ENCODE peak calls at places on chromosomes 3 and 15, in nine cellular contexts. X is amniotic stem cell; O is activated naive CD8-positive, alpha-beta T cell treated with anti-CD3 and anti-CD28 coated beads, Interleukin-2, amount 50 U/mL, for 16 hours; Y is AG08396; Q is fibroblast of lung; I is stimulated activated CD4-positive, alpha-beta T cell treated with anti-CD3 and anti-CD28 coated beads, Interleukin-4, amount 100 ng/mL, for 48 hours; R is fibroblast of the conjunctiva; N is activated effector memory CD4-positive, alpha-beta T cell treated with anti-CD3 and anti-CD28 coated beads, Interleukin-2, amount 50 U/mL, for 16 hours; D is NCI-H345. B is an unnamed sample.

GRCh38 chr3:50227390-50228183 is 8.4 kb upstream of the GNAI2 start:
- DNase-seq in X (peak), O (peak), Y (peak), Q (peak), I (peak), R (peak), N (peak), D (peak), B (peak)

GRCh38 chr3:62939707-62940106 is 64.5 kb upstream of the CADPS start:
- DNase-seq in X (no peak), O (no peak), Y (no peak), Q (no peak), I (no peak), R (no peak), N (no peak), D (no peak), B (no peak)

GRCh38 chr3:188779537-188779936 is 392.2 kb upstream of the TPRG1 start:
- DNase-seq in X (no peak), O (no peak), Y (no peak), Q (peak), I (no peak), R (no peak), N (no peak), D (no peak), B (peak)

GRCh38 chr3:127984241-127984975 is 67.8 kb upstream of the SEC61A1 start:
- DNase-seq in X (peak), O (no peak), Y (no peak), Q (peak), I (no peak), R (no peak), N (no peak), D (no peak), B (peak)

GRCh38 chr3:64687781-64688515 is at the start of gene ADAMTS9:
- DNase-seq in X (no peak), O (no peak), Y (peak), Q (peak), I (no peak), R (peak), N (no peak), D (no peak), B (peak)

GRCh38 chr3:193488741-193489140 is 66.0 kb downstream of the ATP13A4 start:
- DNase-seq in X (no peak), O (no peak), Y (no peak), Q (no peak), I (no peak), R (no peak), N (no peak), D (no peak), B (no peak)

GRCh38 chr3:174016186-174016585 is 618.6 kb downstream of the NLGN1 start:
- DNase-seq in X (peak), O (no peak), Y (no peak), Q (peak), I (no peak), R (peak), N (no peak), D (no peak), B (peak)

GRCh38 chr3:65562444-65562843 is 476.3 kb downstream of the MAGI1 start:
- DNase-seq in X (no peak), O (no peak), Y (no peak), Q (no peak), I (no peak), R (no peak), N (no peak), D (no peak), B (no peak)

GRCh38 chr15:85672338-85673097 is 122.2 kb downstream of the KLHL25 start:
- DNase-seq in X (no peak), O (no peak), Y (no peak), Q (no peak), I (no peak), R (no peak), N (no peak), D (no peak), B (peak)

GRCh38 chr15:76151599-76151974 is 91.8 kb downstream of the TMEM266 start:
- DNase-seq in X (no peak), O (no peak), Y (no peak), Q (no peak), I (no peak), R (no peak), N (no peak), D (no peak), B (no peak)

GRCh38 chr3:94098487-94098886 is 35.6 kb downstream of the NSUN3 start:
- DNase-seq in X (no peak), O (no peak), Y (no peak), Q (no peak), I (no peak), R (no peak), N (no peak), D (no peak), B (peak)

GRCh38 chr3:83968386-83968785 is 990.4 kb upstream of the CADM2 start:
- DNase-seq in X (no peak), O (no peak), Y (no peak), Q (no peak), I (no peak), R (no peak), N (no peak), D (no peak), B (no peak)

GRCh38 chr3:134311265-134311664 is 60.6 kb upstream of the RYK start:
- DNase-seq in X (peak), O (no peak), Y (no peak), Q (peak), I (no peak), R (no peak), N (no peak), D (no peak), B (peak)

GRCh38 chr3:129592362-129593150 is 13.9 kb downstream of the PLXND1 start:
- DNase-seq in X (no peak), O (no peak), Y (no peak), Q (no peak), I (no peak), R (no peak), N (no peak), D (no peak), B (no peak)

GRCh38 chr3:141279074-141279945 is 47.7 kb downstream of the PXYLP1 start:
- DNase-seq in X (no peak), O (no peak), Y (peak), Q (peak), I (no peak), R (no peak), N (no peak), D (peak), B (peak)

GRCh38 chr15:77819841-77820728 is 187.4 kb upstream of the LINGO1 start:
- DNase-seq in X (no peak), O (no peak), Y (no peak), Q (peak), I (no peak), R (no peak), N (no peak), D (peak), B (no peak)

GRCh38 chr3:22040150-22040549 is 289.1 kb upstream of the ZNF385D start:
- DNase-seq in X (no peak), O (no peak), Y (no peak), Q (no peak), I (no peak), R (no peak), N (no peak), D (no peak), B (no peak)

GRCh38 chr3:108472011-108472591 is 38.3 kb downstream of the MYH15 start:
- DNase-seq in X (peak), O (no peak), Y (peak), Q (peak), I (no peak), R (peak), N (no peak), D (no peak), B (peak)

GRCh38 chr3:101310580-101311375 is 9.6 kb downstream of the IMPG2 start:
- DNase-seq in X (no peak), O (no peak), Y (no peak), Q (peak), I (no peak), R (peak), N (no peak), D (no peak), B (peak)

GRCh38 chr15:100159436-100159835 is 182.3 kb downstream of the ADAMTS17 start:
- DNase-seq in X (no peak), O (no peak), Y (no peak), Q (peak), I (no peak), R (no peak), N (no peak), D (no peak), B (no peak)

GRCh38 chr15:89613031-89613430 is 37.8 kb downstream of the TICRR start:
- DNase-seq in X (no peak), O (no peak), Y (no peak), Q (no peak), I (no peak), R (no peak), N (no peak), D (no peak), B (no peak)

GRCh38 chr15:77860101-77860691 is 217.3 kb downstream of the TBC1D2B start:
- DNase-seq in X (no peak), O (no peak), Y (no peak), Q (no peak), I (no peak), R (no peak), N (peak), D (no peak), B (no peak)

GRCh38 chr3:96813820-96814580 is 394 bp upstream of the EPHA6 start:
- DNase-seq in X (peak), O (no peak), Y (peak), Q (peak), I (no peak), R (peak), N (no peak), D (peak), B (peak)

GRCh38 chr3:160395297-160395696 is 3.7 kb downstream of the IFT80 start:
- DNase-seq in X (no peak), O (no peak), Y (peak), Q (peak), I (no peak), R (no peak), N (no peak), D (no peak), B (peak)

GRCh38 chr15:99438222-99438592 is 127.6 kb upstream of the MEF2A start:
- DNase-seq in X (no peak), O (no peak), Y (no peak), Q (no peak), I (no peak), R (no peak), N (peak), D (no peak), B (no peak)

GRCh38 chr15:47887181-47887580 is 169.9 kb downstream of the SEMA6D start:
- DNase-seq in X (no peak), O (no peak), Y (no peak), Q (no peak), I (no peak), R (no peak), N (no peak), D (peak), B (no peak)

GRCh38 chr3:9703240-9703639 is 393 bp upstream of the CPNE9 start:
- DNase-seq in X (no peak), O (no peak), Y (no peak), Q (no peak), I (no peak), R (no peak), N (no peak), D (no peak), B (no peak)

GRCh38 chr3:149744630-149745029 is 7.7 kb downstream of the COMMD2 start:
- DNase-seq in X (no peak), O (no peak), Y (no peak), Q (no peak), I (no peak), R (no peak), N (no peak), D (no peak), B (no peak)

GRCh38 chr15:82183121-82184031 is 79.2 kb downstream of the EFL1 start:
- DNase-seq in X (no peak), O (no peak), Y (peak), Q (peak), I (no peak), R (peak), N (no peak), D (no peak), B (peak)

GRCh38 chr15:59018833-59019232 is 31.4 kb downstream of the RNF111 start:
- DNase-seq in X (no peak), O (no peak), Y (no peak), Q (no peak), I (no peak), R (no peak), N (no peak), D (no peak), B (no peak)

GRCh38 chr3:68142331-68142887 is 488.0 kb upstream of the SUCLG2 start:
- DNase-seq in X (no peak), O (no peak), Y (no peak), Q (no peak), I (no peak), R (no peak), N (no peak), D (no peak), B (no peak)

GRCh38 chr15:22968356-22968755 is 11.8 kb downstream of the CYFIP1 start:
- DNase-seq in X (peak), O (no peak), Y (peak), Q (peak), I (no peak), R (peak), N (no peak), D (no peak), B (peak)

GRCh38 chr3:3628676-3629328 is 170.4 kb upstream of the LRRN1 start:
- DNase-seq in X (no peak), O (no peak), Y (no peak), Q (no peak), I (no peak), R (no peak), N (no peak), D (no peak), B (no peak)

GRCh38 chr3:33717616-33717865 is 513 bp downstream of the CLASP2 start:
- DNase-seq in X (no peak), O (peak), Y (peak), Q (no peak), I (peak), R (peak), N (peak), D (peak), B (peak)